ENCODE peak calls at places on chromosomes 16 and 17, in seven cellular contexts. D is activated T-cell treated with anti-CD3 and anti-CD28 coated beads, Interleukin-2, amount 50 U/mL, for 1 hour; C is GDM1; U is NCI-H1092 treated with DMSO at 0.1 percent for 48 hours; L is Jurkat, Clone E6-1; Y is COLO829; E is uterus. Z is an unnamed sample.

GRCh38 chr17:46772013-46772878 is 46.2 kb downstream of the WNT3 start:
- DNase-seq in D (peak; percentile 27), C (no peak), U (peak; percentile 34), L (no peak), Y (no peak), E (no peak), Z (no peak)

GRCh38 chr17:46949291-46950174 is 26.6 kb downstream of the GOSR2 start:
- DNase-seq in D (no peak), C (no peak), U (no peak), L (no peak), Y (no peak), E (no peak), Z (no peak)

GRCh38 chr16:49563666-49564065 is 190.1 kb downstream of the C16orf78 start:
- DNase-seq in D (no peak), C (no peak), U (no peak), L (no peak), Y (no peak), E (no peak), Z (no peak)

GRCh38 chr17:65953316-65954147 is 238.4 kb downstream of the CEP112 start:
- DNase-seq in D (no peak), C (no peak), U (no peak), L (no peak), Y (no peak), E (no peak), Z (no peak)

GRCh38 chr16:58045096-58045495 is 19.5 kb downstream of the MMP15 start:
- DNase-seq in D (no peak), C (no peak), U (no peak), L (no peak), Y (no peak), E (no peak), Z (no peak)

GRCh38 chr17:8868092-8868491 is 618 bp upstream of the PIK3R6 start:
- DNase-seq in D (no peak), C (no peak), U (no peak), L (no peak), Y (no peak), E (no peak), Z (no peak)

GRCh38 chr16:23155445-23156049 is 6.3 kb upstream of the USP31 start:
- DNase-seq in D (no peak), C (no peak), U (no peak), L (no peak), Y (no peak), E (no peak), Z (no peak)

GRCh38 chr16:1279081-1279944 is 23.4 kb downstream of the TPSD1 start:
- DNase-seq in D (no peak), C (no peak), U (no peak), L (no peak), Y (no peak), E (no peak), Z (no peak)

GRCh38 chr16:3577302-3577752 is at the start of gene NLRC3:
- DNase-seq in D (peak; percentile 49), C (peak; percentile 74), U (no peak), L (peak; percentile 70), Y (no peak), E (no peak), Z (no peak)

GRCh38 chr17:47622179-47622549 is 27.6 kb upstream of the KPNB1 start:
- DNase-seq in D (no peak), C (no peak), U (no peak), L (no peak), Y (no peak), E (no peak), Z (no peak)

GRCh38 chr17:64398330-64398729 is 7.7 kb upstream of the PECAM1 start:
- DNase-seq in D (no peak), C (peak; percentile 33), U (no peak), L (peak; percentile 89), Y (no peak), E (no peak), Z (no peak)

GRCh38 chr17:14308965-14309879 is 8.3 kb downstream of the HS3ST3B1 start:
- DNase-seq in D (peak; percentile 96), C (peak; percentile 65), U (peak; percentile 37), L (no peak), Y (no peak), E (peak; percentile 65), Z (no peak)

GRCh38 chr17:77444653-77445029 is 303.9 kb downstream of the SEC14L1 start:
- DNase-seq in D (no peak), C (no peak), U (no peak), L (no peak), Y (no peak), E (peak; percentile 61), Z (no peak)

GRCh38 chr17:78366109-78366848 is 6.4 kb upstream of the SOCS3 start:
- DNase-seq in D (no peak), C (no peak), U (peak; percentile 25), L (no peak), Y (no peak), E (no peak), Z (no peak)

GRCh38 chr17:71460943-71461342 is 659.9 kb upstream of the SOX9 start:
- DNase-seq in D (no peak), C (no peak), U (peak; percentile 4), L (no peak), Y (no peak), E (no peak), Z (no peak)

GRCh38 chr16:69329369-69330285 is 761 bp downstream of the PDF start:
- DNase-seq in D (no peak), C (no peak), U (no peak), L (no peak), Y (no peak), E (no peak), Z (no peak)

GRCh38 chr16:73126453-73126853 is 78.5 kb upstream of the ZFHX3 start:
- DNase-seq in D (no peak), C (no peak), U (no peak), L (no peak), Y (no peak), E (peak; percentile 70), Z (no peak)

GRCh38 chr17:74296548-74296936 is 22.5 kb downstream of the DNAI2 start:
- DNase-seq in D (peak; percentile 32), C (peak; percentile 15), U (peak; percentile 25), L (peak; percentile 26), Y (peak; percentile 45), E (peak; percentile 30), Z (no peak)

GRCh38 chr16:85491798-85492616 is 121.1 kb upstream of the GSE1 start:
- DNase-seq in D (no peak), C (no peak), U (no peak), L (peak; percentile 25), Y (no peak), E (peak; percentile 67), Z (peak; percentile 77)

GRCh38 chr16:3020247-3020603 is at the start of gene TNFRSF12A:
- DNase-seq in D (peak; percentile 73), C (peak; percentile 76), U (peak; percentile 11), L (peak; percentile 35), Y (peak; percentile 77), E (peak; percentile 68), Z (no peak)

GRCh38 chr17:44898768-44899073 is 524 bp downstream of the EFTUD2 start:
- DNase-seq in D (no peak), C (no peak), U (no peak), L (no peak), Y (peak; percentile 53), E (no peak), Z (no peak)

GRCh38 chr17:82320140-82320840 is 2.9 kb upstream of the CD7 start:
- DNase-seq in D (no peak), C (no peak), U (no peak), L (no peak), Y (no peak), E (no peak), Z (no peak)

GRCh38 chr16:2147378-2147777 is 1.0 kb upstream of the RAB26 start:
- DNase-seq in D (no peak), C (no peak), U (no peak), L (no peak), Y (no peak), E (no peak), Z (no peak)

GRCh38 chr16:30112197-30113030 is 923 bp downstream of the GDPD3 start:
- DNase-seq in D (peak; percentile 61), C (peak; percentile 24), U (no peak), L (peak; percentile 63), Y (peak; percentile 69), E (peak; percentile 61), Z (no peak)

GRCh38 chr17:81723651-81724209 is 11.6 kb downstream of the SLC25A10 start:
- DNase-seq in D (no peak), C (no peak), U (no peak), L (no peak), Y (no peak), E (no peak), Z (no peak)

GRCh38 chr16:23448392-23448791 is 4.6 kb downstream of the COG7 start:
- DNase-seq in D (no peak), C (no peak), U (no peak), L (no peak), Y (no peak), E (no peak), Z (no peak)

GRCh38 chr16:85968041-85968920 is 69.3 kb downstream of the IRF8 start:
- DNase-seq in D (no peak), C (no peak), U (no peak), L (no peak), Y (no peak), E (no peak), Z (no peak)

GRCh38 chr17:4696432-4696796 is 7.5 kb downstream of the PELP1 start:
- DNase-seq in D (no peak), C (no peak), U (no peak), L (no peak), Y (no peak), E (no peak), Z (no peak)

GRCh38 chr17:52079496-52079895 is 79.0 kb downstream of the CA10 start:
- DNase-seq in D (no peak), C (no peak), U (no peak), L (no peak), Y (no peak), E (no peak), Z (no peak)

GRCh38 chr17:50944054-50944901 is 78.1 kb upstream of the TOB1 start:
- DNase-seq in D (peak; percentile 75), C (peak; percentile 74), U (peak; percentile 75), L (peak; percentile 59), Y (peak; percentile 92), E (peak; percentile 66), Z (no peak)

GRCh38 chr17:63435681-63436522 is 10.2 kb downstream of the CYB561 start:
- DNase-seq in D (no peak), C (no peak), U (peak; percentile 56), L (no peak), Y (no peak), E (peak; percentile 24), Z (no peak)

GRCh38 chr17:57553525-57553924 is 191.6 kb downstream of the CCDC182 start:
- DNase-seq in D (no peak), C (no peak), U (no peak), L (no peak), Y (no peak), E (no peak), Z (no peak)

GRCh38 chr16:53207810-53208752 is 153.3 kb downstream of the CHD9 start:
- DNase-seq in D (no peak), C (peak; percentile 56), U (peak; percentile 70), L (peak; percentile 32), Y (peak; percentile 54), E (peak; percentile 41), Z (no peak)